ENCODE peak calls at places on chromosome 13, in four cellular contexts. T, D, N and X are unnamed samples.

GRCh38 chr13:110512198-110512740 is 49.3 kb downstream of the RAB20 start:
- DNase-seq in N (no peak), D (no peak), T (no peak), X (no peak)

GRCh38 chr13:36736119-36736726 is 62.4 kb downstream of the SERTM1 start:
- DNase-seq in N (peak; percentile 8), D (peak; percentile 2), T (peak; percentile 24), X (peak; percentile 65)

GRCh38 chr13:34721631-34722144 is 220.4 kb upstream of the NBEA start:
- DNase-seq in N (no peak), D (no peak), T (no peak), X (no peak)

GRCh38 chr13:108322206-108322824 is 52.8 kb downstream of the TNFSF13B start:
- DNase-seq in N (peak; percentile 4), D (no peak), T (no peak), X (no peak)

GRCh38 chr13:74101436-74101835 is 32.8 kb downstream of the KLF12 start:
- DNase-seq in N (no peak), D (no peak), T (no peak), X (no peak)

GRCh38 chr13:21675095-21676007 is 4.5 kb downstream of the FGF9 start:
- DNase-seq in N (no peak), T (peak; percentile 57), D (no peak), X (peak; percentile 3)

GRCh38 chr13:110874508-110874960 is 40.3 kb downstream of the ANKRD10 start:
- DNase-seq in N (peak; percentile 68), D (no peak), T (peak; percentile 90), X (peak; percentile 77)

GRCh38 chr13:112652512-112653458 is 37.1 kb upstream of the ATP11A start:
- DNase-seq in N (no peak), D (no peak), T (no peak), X (no peak)

GRCh38 chr13:48559638-48560320 is 26.9 kb upstream of the RCBTB2 start:
- DNase-seq in D (no peak), T (no peak), N (no peak), X (no peak)

GRCh38 chr13:33536639-33537425 is 251.3 kb upstream of the STARD13 start:
- DNase-seq in D (no peak), N (no peak), T (no peak), X (no peak)

GRCh38 chr13:41411536-41411935 is 45.8 kb upstream of the RGCC start:
- DNase-seq in N (no peak), T (peak; percentile 35), D (peak; percentile 15), X (no peak)

GRCh38 chr13:106186366-106187030 is 349.0 kb downstream of the EFNB2 start:
- DNase-seq in T (no peak), N (no peak), D (no peak), X (no peak)

GRCh38 chr13:79534596-79534995 is 53.6 kb downstream of the NDFIP2 start:
- DNase-seq in T (no peak), N (no peak), D (no peak), X (no peak)

GRCh38 chr13:110912651-110913051 is 2.2 kb downstream of the ANKRD10 start:
- DNase-seq in N (no peak), D (no peak), T (no peak), X (no peak)

GRCh38 chr13:50365300-50365682 is 350.0 kb downstream of the KCNRG start:
- DNase-seq in D (peak; percentile 8), T (no peak), N (no peak), X (no peak)

GRCh38 chr13:40440990-40441820 is 225.2 kb downstream of the FOXO1 start:
- DNase-seq in D (no peak), T (no peak), N (no peak), X (no peak)

GRCh38 chr13:20301391-20302071 is 69.4 kb upstream of the GJB6 start:
- DNase-seq in T (peak; percentile 39), N (no peak), D (no peak), X (no peak)

GRCh38 chr13:28093871-28094270 is 6.5 kb downstream of the FLT3 start:
- DNase-seq in N (no peak), T (no peak), D (no peak), X (no peak)

GRCh38 chr13:59975807-59976445 is 187.8 kb downstream of the DIAPH3 start:
- DNase-seq in N (no peak), T (no peak), D (no peak), X (no peak)

GRCh38 chr13:105403065-105403464 is 1132.4 kb downstream of the EFNB2 start:
- DNase-seq in T (no peak), N (no peak), D (no peak), X (no peak)

GRCh38 chr13:113854238-113855011 is 9.5 kb downstream of the GAS6 start:
- DNase-seq in T (no peak), D (no peak), N (no peak), X (no peak)

GRCh38 chr13:40682449-40683240 is 16.2 kb upstream of the FOXO1 start:
- DNase-seq in D (no peak), T (no peak), N (no peak), X (no peak)

GRCh38 chr13:34172048-34172447 is 354.1 kb downstream of the RFC3 start:
- DNase-seq in N (no peak), D (no peak), T (no peak), X (no peak)

GRCh38 chr13:34143637-34144036 is 325.7 kb downstream of the RFC3 start:
- DNase-seq in T (no peak), D (no peak), N (no peak), X (no peak)

GRCh38 chr13:49502954-49503353 is 7.2 kb downstream of the PHF11 start:
- DNase-seq in T (no peak), N (no peak), D (no peak), X (no peak)

GRCh38 chr13:30766957-30767603 is 31.7 kb downstream of the ALOX5AP start:
- DNase-seq in T (no peak), D (no peak), N (no peak), X (no peak)

GRCh38 chr13:73938375-73939070 is 195.7 kb downstream of the KLF12 start:
- DNase-seq in N (peak; percentile 5), D (no peak), T (no peak), X (no peak)

GRCh38 chr13:109813663-109814062 is 27.3 kb upstream of the IRS2 start:
- DNase-seq in T (no peak), N (no peak), D (no peak), X (no peak)

GRCh38 chr13:77480071-77480470 is 55.4 kb upstream of the SCEL start:
- DNase-seq in D (no peak), T (no peak), N (no peak), X (no peak)

GRCh38 chr13:44904982-44905381 is 84.3 kb downstream of the NUFIP1 start:
- DNase-seq in T (no peak), D (no peak), N (peak; percentile 32), X (no peak)

GRCh38 chr13:101942038-101942437 is 459.8 kb downstream of the FGF14 start:
- DNase-seq in N (peak; percentile 15), D (no peak), T (peak; percentile 33), X (peak; percentile 24)

GRCh38 chr13:68185767-68186166 is 955.6 kb upstream of the PCDH9 start:
- DNase-seq in T (no peak), N (no peak), D (no peak), X (no peak)

GRCh38 chr13:46605089-46605488 is 52.1 kb downstream of the LRCH1 start:
- DNase-seq in D (no peak), N (no peak), T (no peak), X (no peak)

GRCh38 chr13:46602531-46602930 is 49.6 kb downstream of the LRCH1 start:
- DNase-seq in N (no peak), D (no peak), T (no peak), X (no peak)

GRCh38 chr13:46600943-46601311 is 48.0 kb downstream of the LRCH1 start:
- DNase-seq in T (no peak), D (no peak), N (no peak), X (no peak)

GRCh38 chr13:46604226-46604968 is 51.4 kb downstream of the LRCH1 start:
- DNase-seq in D (no peak), N (no peak), T (no peak), X (no peak)

GRCh38 chr13:46603165-46603603 is 50.2 kb downstream of the LRCH1 start:
- DNase-seq in D (no peak), T (no peak), N (peak; percentile 22), X (no peak)
- TF ChIP-seq CTCF in D (no peak), T (no peak), N (peak; percentile 39), X (peak; percentile 45)

GRCh38 chr13:94657167-94657566 is 55.2 kb downstream of the SOX21 start:
- DNase-seq in T (no peak), N (no peak), D (no peak), X (no peak)

GRCh38 chr13:94661396-94661795 is 50.9 kb downstream of the SOX21 start:
- DNase-seq in D (no peak), N (no peak), T (no peak), X (no peak)

GRCh38 chr13:94660695-94661324 is 51.5 kb downstream of the SOX21 start:
- DNase-seq in T (no peak), N (peak; percentile 11), D (no peak), X (peak; percentile 12)

GRCh38 chr13:94656766-94657165 is 55.1 kb downstream of the GPR180 start:
- DNase-seq in N (peak; percentile 10), D (no peak), T (no peak), X (no peak)

DNA sequence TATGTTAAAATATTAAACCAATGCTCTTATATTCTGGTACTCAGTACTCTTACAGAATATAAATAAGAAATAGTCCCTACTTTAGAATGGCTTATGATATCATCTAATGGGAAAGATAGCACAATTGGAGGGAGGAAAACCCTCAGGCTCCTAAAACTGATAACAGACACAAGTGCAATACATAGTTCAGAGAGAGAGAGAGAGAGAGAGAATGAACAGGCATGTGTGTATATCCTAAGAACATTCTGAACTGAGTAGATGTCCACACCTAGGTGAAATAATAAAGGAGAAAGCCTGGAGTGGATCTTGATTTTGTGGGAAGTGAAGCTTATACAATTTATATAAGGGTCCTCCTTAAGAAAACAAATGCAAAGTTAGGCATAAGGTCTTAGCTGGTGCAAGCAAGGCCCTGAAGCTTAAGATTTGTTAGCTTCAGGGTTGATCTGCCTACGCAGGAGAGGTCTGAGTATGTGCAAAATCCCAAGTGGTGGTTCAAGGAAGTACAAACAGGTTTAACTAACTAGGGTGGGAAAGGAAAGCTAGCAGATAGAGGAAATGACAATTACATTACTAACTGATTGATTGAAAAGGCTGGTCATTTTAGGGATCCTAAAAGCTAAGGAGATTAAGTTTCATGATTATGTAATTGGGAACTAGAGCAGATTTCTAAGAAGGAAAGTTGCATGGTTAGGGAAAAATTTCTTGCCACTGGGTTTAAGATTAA is 53.3 kb downstream of the SOX21 start:
- DNase-seq in T (no peak), N (peak; percentile 5), D (no peak), X (no peak)
- TF ChIP-seq CTCF in T (no peak), N (no peak), D (no peak), X (peak; percentile 29)

GRCh38 chr13:32515246-32515645 is 23.3 kb downstream of the N4BP2L2 start:
- DNase-seq in N (no peak), D (no peak), T (no peak), X (no peak)

GRCh38 chr13:32511482-32511881 is 27.1 kb downstream of the N4BP2L2 start:
- DNase-seq in D (no peak), T (no peak), N (no peak), X (no peak)
- TF ChIP-seq CTCF in D (no peak), T (no peak), N (no peak), X (no peak)

GRCh38 chr13:23705578-23705977 is 135.4 kb downstream of the TNFRSF19 start:
- DNase-seq in T (no peak), N (no peak), D (no peak), X (no peak)

GRCh38 chr13:23707674-23708073 is 137.5 kb downstream of the TNFRSF19 start:
- DNase-seq in D (no peak), N (no peak), T (no peak), X (no peak)

GRCh38 chr13:23711355-23711754 is 141.1 kb downstream of the TNFRSF19 start:
- DNase-seq in N (no peak), D (no peak), T (no peak), X (no peak)

GRCh38 chr13:23710366-23710765 is 140.2 kb downstream of the TNFRSF19 start:
- DNase-seq in D (no peak), N (no peak), T (no peak), X (no peak)

GRCh38 chr13:23709521-23709920 is 139.3 kb downstream of the TNFRSF19 start:
- DNase-seq in N (no peak), D (no peak), T (no peak), X (no peak)
- TF ChIP-seq CTCF in N (no peak), D (no peak), T (no peak), X (no peak)